ENCODE peak calls at places on chromosome 22, in ten cellular contexts. One of them, this sample, is unnamed.

GRCh38 chr22:47203554-47203991 is 441.1 kb downstream of the TBC1D22A start:
- DNase-seq in neural progenitor cell: no peak
- DNase-seq in dorsolateral prefrontal cortex: no peak
- DNase-seq in A549: no peak
- DNase-seq in pancreas: no peak
- DNase-seq in epithelial cell of proximal tubule: no peak
- DNase-seq in right atrium auricular region: peak
- DNase-seq in lower lobe of right lung: no peak
- DNase-seq in gastrocnemius medialis: no peak
- DNase-seq in body of pancreas: no peak
- DNase-seq in this sample: no peak

GRCh38 chr22:46286941-46287872 is 9.5 kb upstream of the GTSE1 start:
- DNase-seq in neural progenitor cell: no peak
- DNase-seq in dorsolateral prefrontal cortex: no peak
- DNase-seq in A549: no peak
- DNase-seq in pancreas: peak
- DNase-seq in epithelial cell of proximal tubule: no peak
- DNase-seq in right atrium auricular region: no peak
- DNase-seq in lower lobe of right lung: no peak
- DNase-seq in gastrocnemius medialis: no peak
- DNase-seq in body of pancreas: peak
- DNase-seq in this sample: no peak

GRCh38 chr22:26027341-26027740 is 141.9 kb upstream of the SEZ6L start:
- DNase-seq in neural progenitor cell: no peak
- DNase-seq in dorsolateral prefrontal cortex: no peak
- DNase-seq in A549: no peak
- DNase-seq in pancreas: no peak
- DNase-seq in epithelial cell of proximal tubule: no peak
- DNase-seq in right atrium auricular region: no peak
- DNase-seq in lower lobe of right lung: no peak
- DNase-seq in gastrocnemius medialis: no peak
- DNase-seq in body of pancreas: no peak
- DNase-seq in this sample: no peak

GRCh38 chr22:48495751-48496080 is 1332.0 kb downstream of the BRD1 start:
- DNase-seq in neural progenitor cell: no peak
- DNase-seq in dorsolateral prefrontal cortex: no peak
- DNase-seq in A549: no peak
- DNase-seq in pancreas: no peak
- DNase-seq in epithelial cell of proximal tubule: no peak
- DNase-seq in right atrium auricular region: no peak
- DNase-seq in lower lobe of right lung: peak
- DNase-seq in gastrocnemius medialis: no peak
- DNase-seq in body of pancreas: no peak
- DNase-seq in this sample: no peak

GRCh38 chr22:31079095-31079642 is 1.9 kb upstream of the SMTN start:
- DNase-seq in neural progenitor cell: no peak
- DNase-seq in dorsolateral prefrontal cortex: no peak
- DNase-seq in A549: no peak
- DNase-seq in pancreas: peak
- DNase-seq in epithelial cell of proximal tubule: no peak
- DNase-seq in right atrium auricular region: no peak
- DNase-seq in lower lobe of right lung: no peak
- DNase-seq in gastrocnemius medialis: no peak
- DNase-seq in body of pancreas: peak
- DNase-seq in this sample: no peak

GRCh38 chr22:32511274-32511673 is 36.7 kb downstream of the FBXO7 start:
- DNase-seq in neural progenitor cell: no peak
- DNase-seq in dorsolateral prefrontal cortex: no peak
- DNase-seq in A549: no peak
- DNase-seq in pancreas: no peak
- DNase-seq in epithelial cell of proximal tubule: no peak
- DNase-seq in right atrium auricular region: no peak
- DNase-seq in lower lobe of right lung: no peak
- DNase-seq in gastrocnemius medialis: no peak
- DNase-seq in body of pancreas: no peak
- DNase-seq in this sample: no peak

GRCh38 chr22:26182723-26183122 is 13.5 kb downstream of the SEZ6L start:
- DNase-seq in neural progenitor cell: peak
- DNase-seq in dorsolateral prefrontal cortex: no peak
- DNase-seq in A549: no peak
- DNase-seq in pancreas: no peak
- DNase-seq in epithelial cell of proximal tubule: no peak
- DNase-seq in right atrium auricular region: no peak
- DNase-seq in lower lobe of right lung: no peak
- DNase-seq in gastrocnemius medialis: no peak
- DNase-seq in body of pancreas: no peak
- DNase-seq in this sample: no peak

GRCh38 chr22:48679656-48680555 is 1147.8 kb downstream of the BRD1 start:
- DNase-seq in neural progenitor cell: no peak
- DNase-seq in dorsolateral prefrontal cortex: no peak
- DNase-seq in A549: no peak
- DNase-seq in pancreas: no peak
- DNase-seq in epithelial cell of proximal tubule: no peak
- DNase-seq in right atrium auricular region: no peak
- DNase-seq in lower lobe of right lung: no peak
- DNase-seq in gastrocnemius medialis: no peak
- DNase-seq in body of pancreas: no peak
- DNase-seq in this sample: no peak

GRCh38 chr22:39839917-39840510 is 53.5 kb downstream of the ENTHD1 start:
- DNase-seq in neural progenitor cell: no peak
- DNase-seq in dorsolateral prefrontal cortex: no peak
- DNase-seq in A549: no peak
- DNase-seq in pancreas: no peak
- DNase-seq in epithelial cell of proximal tubule: no peak
- DNase-seq in right atrium auricular region: no peak
- DNase-seq in lower lobe of right lung: no peak
- DNase-seq in gastrocnemius medialis: no peak
- DNase-seq in body of pancreas: no peak
- DNase-seq in this sample: peak

GRCh38 chr22:29798801-29799200 is 31.6 kb downstream of the UQCR10 start:
- DNase-seq in neural progenitor cell: no peak
- DNase-seq in dorsolateral prefrontal cortex: no peak
- DNase-seq in A549: no peak
- DNase-seq in pancreas: peak
- DNase-seq in epithelial cell of proximal tubule: no peak
- DNase-seq in right atrium auricular region: no peak
- DNase-seq in lower lobe of right lung: no peak
- DNase-seq in gastrocnemius medialis: peak
- DNase-seq in body of pancreas: no peak
- DNase-seq in this sample: no peak

GRCh38 chr22:19239464-19239863 is 52.1 kb downstream of the CLTCL1 start:
- DNase-seq in neural progenitor cell: no peak
- DNase-seq in dorsolateral prefrontal cortex: peak
- DNase-seq in A549: no peak
- DNase-seq in pancreas: no peak
- DNase-seq in epithelial cell of proximal tubule: no peak
- DNase-seq in right atrium auricular region: no peak
- DNase-seq in lower lobe of right lung: no peak
- DNase-seq in gastrocnemius medialis: no peak
- DNase-seq in body of pancreas: no peak
- DNase-seq in this sample: no peak

GRCh38 chr22:43862074-43862881 is at the start of gene SULT4A1:
- DNase-seq in neural progenitor cell: peak
- DNase-seq in dorsolateral prefrontal cortex: peak
- DNase-seq in A549: no peak
- DNase-seq in pancreas: peak
- DNase-seq in epithelial cell of proximal tubule: no peak
- DNase-seq in right atrium auricular region: no peak
- DNase-seq in lower lobe of right lung: no peak
- DNase-seq in gastrocnemius medialis: no peak
- DNase-seq in body of pancreas: peak
- DNase-seq in this sample: no peak

DNA sequence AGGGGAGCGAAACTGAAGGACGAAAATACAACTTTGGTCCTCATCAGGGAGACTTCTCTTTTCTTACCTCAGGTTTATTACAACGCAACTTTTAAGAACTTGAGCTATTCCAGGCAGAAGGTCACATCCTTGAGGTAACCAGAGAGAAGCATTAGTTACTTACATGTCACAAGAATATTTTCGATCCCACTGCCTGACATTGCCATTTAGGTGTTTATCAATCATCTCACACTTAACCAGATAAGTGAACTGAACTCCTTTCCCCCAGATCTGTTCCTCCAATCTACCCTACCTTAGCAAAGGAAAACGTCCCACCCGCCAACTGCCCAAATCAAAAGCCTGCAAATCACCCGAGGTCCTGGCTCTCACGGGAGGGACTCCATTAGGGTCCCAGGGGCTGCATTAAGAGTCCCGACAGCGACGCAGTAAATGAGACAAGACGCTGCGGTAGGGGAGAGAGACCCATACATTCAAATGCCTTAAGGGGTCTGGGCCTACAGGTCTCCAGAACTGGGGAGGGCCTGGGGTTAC is 734 bp downstream of the ZNF280B start:
- DNase-seq in neural progenitor cell: peak
- DNase-seq in dorsolateral prefrontal cortex: no peak
- DNase-seq in A549: no peak
- DNase-seq in pancreas: no peak
- DNase-seq in epithelial cell of proximal tubule: no peak
- DNase-seq in right atrium auricular region: no peak
- DNase-seq in lower lobe of right lung: no peak
- DNase-seq in gastrocnemius medialis: no peak
- DNase-seq in body of pancreas: no peak
- DNase-seq in this sample: no peak
- TF ChIP-seq CTCF in neural progenitor cell: no peak
- TF ChIP-seq CTCF in dorsolateral prefrontal cortex: no peak
- TF ChIP-seq CTCF in A549: no peak
- TF ChIP-seq CTCF in pancreas: no peak
- TF ChIP-seq CTCF in epithelial cell of proximal tubule: no peak
- TF ChIP-seq CTCF in right atrium auricular region: no peak
- TF ChIP-seq CTCF in lower lobe of right lung: no peak
- TF ChIP-seq CTCF in gastrocnemius medialis: no peak
- TF ChIP-seq CTCF in body of pancreas: no peak
- TF ChIP-seq CTCF in this sample: no peak

DNA sequence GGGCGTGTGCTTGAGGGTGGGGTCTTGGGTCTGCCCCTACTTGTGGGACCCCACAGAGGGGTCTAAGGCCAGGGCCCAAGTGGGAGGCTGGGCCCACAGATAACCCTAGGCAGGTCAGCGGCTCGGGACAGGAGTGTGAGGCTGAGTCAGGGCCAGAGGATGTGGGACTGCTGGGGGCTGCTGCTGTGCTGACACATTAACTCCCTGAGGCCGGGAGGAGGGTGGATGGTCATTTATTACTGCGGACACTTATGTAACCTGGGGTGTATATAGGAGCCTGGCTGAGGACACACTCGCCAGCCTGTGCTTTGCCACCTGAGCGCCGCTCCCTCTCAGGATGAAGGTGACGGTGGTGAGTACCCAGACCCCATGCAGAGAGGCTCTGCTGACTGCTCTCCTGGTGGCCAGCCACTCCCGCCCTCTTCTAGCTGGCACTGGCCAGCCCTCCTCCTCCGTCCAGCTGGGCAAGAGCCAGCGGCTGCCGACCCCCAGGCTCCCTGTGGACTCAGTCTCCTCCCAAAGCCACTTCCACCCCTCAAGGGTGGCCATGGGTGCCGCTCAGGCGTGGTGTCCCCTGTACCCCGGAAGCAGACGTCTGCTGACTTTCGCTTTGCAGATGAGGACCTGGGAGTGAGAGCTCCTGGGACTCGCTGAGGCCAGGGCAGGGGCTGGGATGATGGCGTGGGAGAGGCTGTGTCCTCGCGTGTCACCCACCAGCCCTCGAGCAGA is at the start of gene MIOX:
- DNase-seq in neural progenitor cell: no peak
- DNase-seq in dorsolateral prefrontal cortex: no peak
- DNase-seq in A549: no peak
- DNase-seq in pancreas: no peak
- DNase-seq in epithelial cell of proximal tubule: no peak
- DNase-seq in right atrium auricular region: no peak
- DNase-seq in lower lobe of right lung: no peak
- DNase-seq in gastrocnemius medialis: no peak
- DNase-seq in body of pancreas: no peak
- DNase-seq in this sample: no peak
- H3K4me3 ChIP-seq in neural progenitor cell: no peak
- H3K4me3 ChIP-seq in dorsolateral prefrontal cortex: no peak
- H3K4me3 ChIP-seq in A549: no peak
- H3K4me3 ChIP-seq in pancreas: no peak
- H3K4me3 ChIP-seq in epithelial cell of proximal tubule: peak
- H3K4me3 ChIP-seq in right atrium auricular region: no peak
- H3K4me3 ChIP-seq in lower lobe of right lung: no peak
- H3K4me3 ChIP-seq in gastrocnemius medialis: no peak
- H3K4me3 ChIP-seq in body of pancreas: no peak
- H3K4me3 ChIP-seq in this sample: no peak

DNA sequence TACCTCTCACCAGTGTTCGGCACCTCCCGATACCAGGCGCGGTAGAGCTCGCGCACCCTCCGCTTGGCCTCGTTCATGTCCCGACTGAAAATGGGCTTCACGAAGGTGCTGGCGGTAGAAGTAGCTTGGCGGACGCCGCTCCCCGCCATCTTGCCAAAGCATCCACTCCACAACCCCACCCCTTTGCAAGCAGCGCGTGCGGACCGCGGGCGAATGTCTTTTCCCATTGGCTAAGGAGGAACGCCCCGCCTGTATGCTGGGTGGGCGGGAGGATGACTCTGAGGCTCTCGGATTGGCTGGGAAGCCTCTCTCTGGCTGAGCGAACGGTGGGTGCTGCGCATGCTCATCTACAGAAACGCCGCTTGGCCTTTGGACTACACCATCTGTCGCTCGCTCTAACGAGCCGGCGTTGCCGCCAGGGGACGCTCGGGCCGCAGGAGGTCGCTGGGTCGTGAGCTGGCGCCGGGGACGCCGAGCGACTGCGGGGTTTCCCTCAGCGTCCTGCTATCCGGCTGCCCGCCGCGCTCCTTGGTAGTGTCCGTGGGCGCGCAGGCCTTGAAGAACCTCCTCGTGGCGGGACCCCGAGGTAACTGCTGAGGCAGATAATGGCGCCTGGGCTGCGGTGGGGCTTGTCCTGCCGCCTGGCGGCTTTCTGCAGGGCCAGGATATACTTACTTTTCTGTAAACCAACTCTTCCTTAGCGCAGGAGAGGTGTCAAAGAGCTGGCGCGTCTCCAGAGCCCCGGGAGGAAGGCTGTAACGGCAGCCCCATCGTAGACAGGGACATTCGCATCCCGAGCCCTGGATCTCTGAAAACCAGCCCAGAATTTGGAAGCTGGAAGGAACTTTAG is at the start of gene NDUFA6:
- DNase-seq in neural progenitor cell: peak
- DNase-seq in dorsolateral prefrontal cortex: peak
- DNase-seq in A549: peak
- DNase-seq in pancreas: peak
- DNase-seq in epithelial cell of proximal tubule: peak
- DNase-seq in right atrium auricular region: peak
- DNase-seq in lower lobe of right lung: peak
- DNase-seq in gastrocnemius medialis: peak
- DNase-seq in body of pancreas: peak
- DNase-seq in this sample: peak
- TF ChIP-seq CTCF in neural progenitor cell: peak
- TF ChIP-seq CTCF in dorsolateral prefrontal cortex: peak
- TF ChIP-seq CTCF in A549: peak
- TF ChIP-seq CTCF in pancreas: peak
- TF ChIP-seq CTCF in epithelial cell of proximal tubule: peak
- TF ChIP-seq CTCF in right atrium auricular region: peak
- TF ChIP-seq CTCF in lower lobe of right lung: peak
- TF ChIP-seq CTCF in gastrocnemius medialis: peak
- TF ChIP-seq CTCF in body of pancreas: peak
- TF ChIP-seq CTCF in this sample: peak

DNA sequence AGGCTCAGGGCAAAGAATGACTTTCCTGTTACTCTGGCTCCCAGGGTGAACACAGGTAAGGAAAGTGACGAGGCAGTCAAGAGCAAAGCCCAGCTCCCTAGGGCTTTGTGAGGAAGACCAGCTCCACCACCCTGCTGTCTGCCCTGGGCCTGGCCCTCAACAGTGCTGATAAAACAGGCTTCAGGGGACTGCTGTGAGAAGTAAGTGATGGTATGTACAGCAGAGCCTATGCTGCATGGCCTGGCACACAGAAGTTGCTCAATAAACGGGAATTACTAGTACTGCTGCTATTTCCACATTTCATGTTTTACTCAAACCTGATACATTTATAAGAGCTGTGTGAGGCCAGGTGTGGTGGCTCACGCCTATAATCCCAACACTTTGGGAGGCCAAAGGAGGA is 50.3 kb downstream of the MICAL3 start:
- DNase-seq in neural progenitor cell: no peak
- DNase-seq in dorsolateral prefrontal cortex: no peak
- DNase-seq in A549: no peak
- DNase-seq in pancreas: no peak
- DNase-seq in epithelial cell of proximal tubule: no peak
- DNase-seq in right atrium auricular region: no peak
- DNase-seq in lower lobe of right lung: no peak
- DNase-seq in gastrocnemius medialis: no peak
- DNase-seq in body of pancreas: no peak
- DNase-seq in this sample: no peak
- H3K4me3 ChIP-seq in neural progenitor cell: no peak
- H3K4me3 ChIP-seq in dorsolateral prefrontal cortex: no peak
- H3K4me3 ChIP-seq in A549: no peak
- H3K4me3 ChIP-seq in pancreas: no peak
- H3K4me3 ChIP-seq in epithelial cell of proximal tubule: no peak
- H3K4me3 ChIP-seq in right atrium auricular region: no peak
- H3K4me3 ChIP-seq in lower lobe of right lung: no peak
- H3K4me3 ChIP-seq in gastrocnemius medialis: no peak
- H3K4me3 ChIP-seq in body of pancreas: no peak
- H3K4me3 ChIP-seq in this sample: no peak

This sample was measured in GM12865.